ENCODE peak calls at places on chromosomes 2 and 18, in six cellular contexts. W, B, X, L, G and S are unnamed samples.

GRCh38 chr2:159867557-159868330 is 69.7 kb upstream of the CD302 start:
- DNase-seq in W (no peak), G (no peak), B (no peak), L (no peak), X (no peak), S (no peak)

GRCh38 chr18:9094307-9095226 is 7.9 kb upstream of the NDUFV2 start:
- DNase-seq in W (peak; percentile 86), B (no peak), G (no peak), L (no peak), X (no peak), S (no peak)

GRCh38 chr2:24957221-24957620 is 14.5 kb downstream of the DNAJC27 start:
- DNase-seq in B (no peak), X (no peak), L (no peak), W (no peak), G (no peak), S (no peak)

GRCh38 chr18:26298107-26298506 is 71.9 kb downstream of the TAF4B start:
- DNase-seq in L (no peak), G (no peak), X (no peak), B (no peak), W (no peak), S (no peak)

GRCh38 chr2:134583997-134584520 is 134.7 kb downstream of the TMEM163 start:
- DNase-seq in W (no peak), X (no peak), L (peak; percentile 74), B (no peak), G (no peak), S (no peak)

GRCh38 chr2:177334940-177335543 is 57.5 kb upstream of the AGPS start:
- DNase-seq in B (no peak), L (no peak), G (no peak), W (no peak), X (no peak), S (no peak)

GRCh38 chr18:68409585-68409984 is 305.3 kb downstream of the TMX3 start:
- DNase-seq in B (no peak), L (no peak), G (peak; percentile 55), X (no peak), W (no peak), S (no peak)

GRCh38 chr2:42951263-42951938 is 159.0 kb upstream of the HAAO start:
- DNase-seq in B (no peak), L (peak; percentile 30), W (no peak), G (no peak), X (no peak), S (no peak)

GRCh38 chr18:54112356-54112755 is 112.1 kb downstream of the MBD2 start:
- DNase-seq in L (no peak), B (no peak), G (no peak), X (no peak), W (no peak), S (no peak)

GRCh38 chr2:10832228-10832936 is 19.8 kb upstream of the PDIA6 start:
- DNase-seq in B (no peak), L (peak; percentile 83), X (peak; percentile 89), G (peak; percentile 64), W (peak; percentile 34), S (peak; percentile 79)

GRCh38 chr2:10834300-10834699 is 21.7 kb upstream of the PDIA6 start:
- DNase-seq in W (peak; percentile 6), G (no peak), L (no peak), B (no peak), X (no peak), S (no peak)

GRCh38 chr2:10830641-10831386 is 18.2 kb upstream of the PDIA6 start:
- DNase-seq in L (no peak), B (no peak), W (no peak), X (no peak), G (no peak), S (no peak)

GRCh38 chr2:10831387-10831985 is 18.9 kb upstream of the PDIA6 start:
- DNase-seq in B (no peak), L (no peak), G (no peak), X (no peak), W (no peak), S (no peak)

DNA sequence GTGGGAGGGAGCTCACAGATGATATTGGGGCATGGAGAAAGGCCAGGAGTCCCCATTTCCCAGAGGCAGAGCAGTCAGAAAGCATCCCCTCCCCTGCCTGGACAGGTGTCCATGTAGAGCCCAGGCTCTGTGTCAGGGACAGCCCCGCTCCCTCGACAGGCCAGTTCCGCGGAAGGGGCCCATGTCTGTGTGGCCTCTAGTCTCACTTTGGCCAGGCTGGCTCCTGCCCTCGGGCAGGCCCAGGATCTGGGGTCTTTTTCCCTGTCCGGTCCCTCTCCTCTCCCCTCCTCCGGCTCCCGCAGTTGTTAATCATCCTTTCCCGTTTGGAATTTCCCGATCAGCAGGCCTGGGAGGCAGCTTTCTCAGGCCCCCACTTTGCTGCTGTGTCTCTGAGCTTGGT is 20.4 kb upstream of the PDIA6 start:
- DNase-seq in X (no peak), W (no peak), L (no peak), B (no peak), G (no peak), S (no peak)
- H3K4me1 ChIP-seq in X (peaks cover 6% of the 10 kb centered on the region), W (peaks cover 2% of the 10 kb centered on the region), L (no peaks in the 10 kb centered on the region), B (no peaks in the 10 kb centered on the region), G (no peaks in the 10 kb centered on the region), S (no peaks in the 10 kb centered on the region)

GRCh38 chr2:207619764-207620203 is 5.4 kb downstream of the METTL21A start:
- DNase-seq in B (no peak), G (no peak), L (no peak), X (no peak), W (no peak), S (no peak)

GRCh38 chr2:207617011-207617671 is 8.1 kb downstream of the METTL21A start:
- DNase-seq in B (no peak), X (no peak), L (no peak), G (peak; percentile 60), W (peak; percentile 90), S (no peak)

GRCh38 chr2:207625014-207625755 is at the start of gene METTL21A:
- DNase-seq in W (peak; percentile 68), G (peak; percentile 86), B (peak; percentile 44), L (peak; percentile 85), X (peak; percentile 95), S (peak; percentile 86)

GRCh38 chr2:207624170-207625013 is 802 bp downstream of the METTL21A start:
- DNase-seq in W (peak; percentile 61), B (no peak), L (peak; percentile 78), G (peak; percentile 59), X (peak; percentile 82), S (peak; percentile 68)

GRCh38 chr2:207621640-207622039 is 3.6 kb downstream of the METTL21A start:
- DNase-seq in G (no peak), B (no peak), X (no peak), W (no peak), L (no peak), S (no peak)
- H3K4me3 ChIP-seq in G (no peak overlapping the region), B (no peak overlapping the region), X (no peak overlapping the region), W (no peak overlapping the region), L (no peak overlapping the region), S (no peak overlapping the region)

DNA sequence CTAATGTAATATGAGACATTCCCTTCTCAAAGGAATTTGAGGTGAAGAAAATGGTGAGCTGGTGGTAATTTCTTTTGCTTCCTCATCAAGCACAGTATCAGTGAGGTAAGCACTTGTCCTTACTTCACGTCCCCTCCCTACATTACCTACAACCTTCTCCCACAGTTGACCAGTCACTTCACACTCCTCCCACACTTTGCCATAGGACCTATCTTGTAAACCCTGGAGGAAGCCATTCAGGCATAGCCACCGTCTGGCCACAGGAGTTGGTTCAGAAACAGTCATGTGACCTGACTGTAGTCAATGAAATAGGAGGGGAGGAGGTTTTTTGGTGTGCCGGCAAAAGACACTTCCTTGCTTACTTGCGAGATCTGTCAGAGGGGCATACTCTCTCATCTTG is 12.1 kb downstream of the ACOXL start:
- DNase-seq in G (no peak), B (no peak), L (no peak), W (no peak), X (no peak), S (no peak)
- H3K4me1 ChIP-seq in G (peaks cover 30% of the 10 kb centered on the region), B (no peaks in the 10 kb centered on the region), L (no peaks in the 10 kb centered on the region), W (peaks cover 4% of the 10 kb centered on the region), X (peaks cover 3% of the 10 kb centered on the region), S (peaks cover 4% of the 10 kb centered on the region)

GRCh38 chr18:61891874-61892273 is 933 bp downstream of the RNF152 start:
- DNase-seq in L (peak; percentile 29), G (no peak), X (no peak), B (no peak), W (no peak), S (no peak)
- H3K4me3 ChIP-seq in L (no peak overlapping the region), G (peak overlapping the region; percentile 79), X (no peak overlapping the region), B (no peak overlapping the region), W (peak overlapping the region; percentile 90), S (no peak overlapping the region)

DNA sequence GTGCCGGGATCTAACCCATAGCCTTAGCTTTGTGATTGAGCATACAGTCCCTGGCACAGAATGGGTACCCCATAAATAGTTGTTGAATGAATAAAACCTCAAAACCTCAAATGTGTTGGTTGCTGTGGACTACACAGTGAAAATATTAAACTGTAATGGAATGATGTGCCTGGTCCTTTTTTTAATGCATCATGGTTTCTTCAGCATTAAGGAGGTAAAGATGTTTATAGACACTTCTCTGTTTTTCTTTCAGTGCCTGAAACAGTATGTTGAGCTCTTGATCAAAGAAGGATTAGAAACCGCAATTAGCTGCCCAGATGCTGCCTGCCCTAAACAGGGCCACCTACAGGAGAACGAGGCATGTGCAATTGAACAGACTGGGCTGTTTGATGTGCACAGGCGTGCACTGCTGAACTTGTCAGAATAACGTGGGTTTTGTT is 97.0 kb downstream of the RNF144A start:
- DNase-seq in B (no peak), W (peak; percentile 75), G (no peak), X (no peak), L (no peak), S (no peak)
- H3K4me1 ChIP-seq in B (peaks cover 4% of the 10 kb centered on the region), W (peaks cover 51% of the 10 kb centered on the region), G (peaks cover 8% of the 10 kb centered on the region), X (no peaks in the 10 kb centered on the region), L (peaks cover 99% of the 10 kb centered on the region), S (no peaks in the 10 kb centered on the region)

GRCh38 chr2:181581534-181581933 is 75.4 kb downstream of the CERKL start:
- DNase-seq in X (no peak), G (no peak), L (no peak), W (no peak), B (no peak), S (no peak)

GRCh38 chr2:181588546-181588945 is 68.4 kb downstream of the CERKL start:
- DNase-seq in X (no peak), B (no peak), G (no peak), L (no peak), W (no peak), S (no peak)

GRCh38 chr2:181589779-181590178 is 67.1 kb downstream of the CERKL start:
- DNase-seq in G (no peak), B (no peak), W (no peak), L (no peak), X (no peak), S (no peak)

GRCh38 chr2:181585732-181586131 is 71.2 kb downstream of the CERKL start:
- DNase-seq in W (no peak), G (no peak), L (no peak), B (no peak), X (no peak), S (no peak)

DNA sequence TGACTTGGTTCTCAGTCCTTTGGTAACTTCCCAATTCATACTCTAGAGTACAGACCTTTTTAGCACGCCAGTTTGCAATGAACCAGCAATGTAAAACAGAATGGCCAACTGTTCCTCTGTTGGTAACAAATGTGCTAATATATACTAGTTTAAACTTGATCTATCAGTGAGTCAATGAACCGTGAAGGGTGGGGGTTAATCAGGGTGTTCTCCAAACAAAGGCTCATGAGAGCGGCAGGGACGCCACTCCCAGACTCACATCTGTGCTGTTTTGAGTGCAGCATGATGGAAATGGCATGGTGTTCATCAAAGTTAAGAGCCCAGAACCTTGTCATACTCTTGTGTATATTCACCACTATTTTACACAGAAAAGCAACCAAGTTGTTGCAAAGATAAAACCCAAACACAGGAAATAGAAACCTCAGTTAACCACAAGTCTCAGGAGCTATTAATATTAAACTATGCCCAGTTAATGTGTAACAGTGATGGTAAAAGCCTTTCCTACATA is 70.3 kb downstream of the CERKL start:
- DNase-seq in X (no peak), L (no peak), W (peak; percentile 2), B (no peak), G (peak; percentile 53), S (no peak)
- H3K4me3 ChIP-seq in X (no peak overlapping the region), L (no peak overlapping the region), W (no peak overlapping the region), B (no peak overlapping the region), G (no peak overlapping the region), S (no peak overlapping the region)